ENCODE peak calls at places on chromosomes 12 and 14, in seven cellular contexts. L is CD4-positive, CD25-positive, alpha-beta regulatory T cell; Y is IMR-90; E is CD4-positive, alpha-beta memory T cell; X is left lung; S is lower lobe of right lung; U is osteoblast. F is an unnamed sample. For H3K9me3, the result is how much of the 10 kb centered on the place peaks cover.

GRCh38 chr14:77554207-77554606 is 55.6 kb upstream of the ISM2 start:
- DNase-seq in L (no peak), Y (no peak), E (no peak), X (no peak), S (no peak), U (no peak), F (no peak)

GRCh38 chr12:43836455-43836989 is 641 bp downstream of the TMEM117 start:
- DNase-seq in L (no peak), Y (peak), E (peak), X (no peak), S (no peak), U (peak), F (peak)

GRCh38 chr12:26746315-26746714 is 86.7 kb downstream of the ITPR2 start:
- DNase-seq in L (no peak), Y (peak), E (no peak), X (no peak), S (no peak), U (peak), F (no peak)

GRCh38 chr14:101781240-101782061 is 19.9 kb downstream of the PPP2R5C start:
- DNase-seq in L (no peak), Y (no peak), E (peak), X (peak), S (no peak), U (no peak), F (no peak)

GRCh38 chr14:52338282-52338681 is 24.2 kb downstream of the PTGER2 start:
- DNase-seq in L (no peak), Y (peak), E (no peak), X (no peak), S (no peak), U (peak), F (no peak)

GRCh38 chr12:106329231-106329985 is 26.9 kb downstream of the TCP11L2 start:
- DNase-seq in L (no peak), Y (no peak), E (no peak), X (no peak), S (no peak), U (no peak), F (no peak)

GRCh38 chr12:13504074-13504473 is 307.5 kb downstream of the EMP1 start:
- DNase-seq in L (no peak), Y (no peak), E (no peak), X (no peak), S (no peak), U (no peak), F (no peak)

GRCh38 chr14:88079624-88080023 is 74.7 kb downstream of the GPR65 start:
- DNase-seq in L (no peak), Y (no peak), E (no peak), X (no peak), S (no peak), U (no peak), F (no peak)

GRCh38 chr12:42565001-42565400 is 24.5 kb downstream of the PRICKLE1 start:
- DNase-seq in L (no peak), Y (no peak), E (no peak), X (no peak), S (no peak), U (no peak), F (no peak)

GRCh38 chr14:76376001-76376404 is at the start of gene ESRRB:
- DNase-seq in L (no peak), Y (peak), E (no peak), X (no peak), S (no peak), U (no peak), F (no peak)

GRCh38 chr12:15978431-15978950 is 67.4 kb downstream of the DERA start:
- DNase-seq in L (no peak), Y (peak), E (no peak), X (no peak), S (no peak), U (no peak), F (no peak)

GRCh38 chr14:37253905-37254304 is 56.2 kb downstream of the MIPOL1 start:
- DNase-seq in L (no peak), Y (peak), E (no peak), X (no peak), S (no peak), U (no peak), F (no peak)

GRCh38 chr12:67193705-67194104 is 75.5 kb upstream of the CAND1 start:
- DNase-seq in L (no peak), Y (peak), E (peak), X (no peak), S (no peak), U (no peak), F (no peak)

GRCh38 chr14:85024931-85025330 is 505.0 kb upstream of the FLRT2 start:
- DNase-seq in L (no peak), Y (no peak), E (no peak), X (no peak), S (no peak), U (no peak), F (no peak)
- H3K9me3 ChIP-seq in L (under half), Y (under half), E (under half), X (under half), S (under half), U (under half), F (under half)

DNA sequence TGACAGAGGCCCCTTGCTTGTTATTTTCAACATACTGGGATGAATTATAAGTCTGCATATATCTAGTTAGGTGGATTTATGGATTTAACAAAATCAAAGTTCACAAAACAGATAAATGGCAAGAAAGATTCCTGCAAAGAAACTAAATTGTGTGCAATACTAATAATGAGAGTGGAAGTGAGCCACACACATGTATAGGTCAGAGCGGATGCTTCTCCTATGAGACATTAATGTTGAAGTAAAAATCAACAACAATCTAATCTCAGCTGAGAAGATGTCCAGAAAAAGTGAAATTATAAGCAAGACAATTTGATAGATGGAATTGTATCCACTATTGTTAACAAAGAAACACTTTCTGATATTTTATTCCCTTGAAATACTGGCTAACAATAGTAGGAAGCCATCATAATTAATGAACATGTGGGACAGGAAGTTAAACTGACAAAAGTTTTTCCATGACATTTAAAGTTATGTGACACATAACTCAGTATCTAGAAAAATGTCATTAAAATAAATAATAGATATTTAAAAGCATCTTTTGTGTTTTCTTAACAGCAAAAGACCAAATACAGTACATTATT is 39.7 kb downstream of the RAD51B start:
- DNase-seq in L (no peak), Y (peak), E (no peak), X (no peak), S (no peak), U (no peak), F (no peak)
- H3K9me3 ChIP-seq in L (under half), Y (under half), E (under half), X (under half), S (under half), U (under half), F (under half)

GRCh38 chr12:48602192-48602989 is 32.5 kb upstream of the LALBA start:
- DNase-seq in L (no peak), Y (no peak), E (no peak), X (no peak), S (no peak), U (no peak), F (no peak)
- H3K9me3 ChIP-seq in L (under half), Y (under half), E (under half), X (under half), S (under half), U (under half), F (under half)

DNA sequence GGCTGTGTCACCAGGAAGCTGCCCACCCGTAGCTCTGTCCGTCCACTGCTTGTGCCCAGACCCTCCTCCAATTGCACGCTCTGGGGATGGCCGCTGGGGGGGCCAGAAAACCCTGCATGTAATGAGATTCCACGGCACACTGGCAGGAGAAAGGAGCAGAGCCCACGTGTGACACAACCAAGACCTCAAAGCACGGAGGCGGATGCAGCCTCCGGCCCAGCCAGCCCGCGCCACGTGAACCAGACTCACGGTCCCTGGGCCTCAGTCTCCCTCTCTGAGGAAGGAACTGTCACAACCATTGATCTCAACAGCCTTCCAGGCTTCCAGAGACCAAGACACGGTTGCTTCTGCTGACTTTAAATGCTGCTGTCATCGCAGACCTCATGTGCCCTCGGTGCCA is 14.4 kb downstream of the ANHX start:
- DNase-seq in L (no peak), Y (no peak), E (no peak), X (no peak), S (no peak), U (no peak), F (no peak)
- H3K9me3 ChIP-seq in L (half or more), Y (half or more), E (under half), X (under half), S (under half), U (under half), F (under half)

GRCh38 chr14:42513837-42514236 is 907.2 kb downstream of the LRFN5 start:
- DNase-seq in L (no peak), Y (no peak), E (no peak), X (no peak), S (no peak), U (no peak), F (no peak)
- H3K9me3 ChIP-seq in L (under half), Y (under half), E (under half), X (under half), S (under half), U (under half), F (under half)

GRCh38 chr14:65627315-65627714 is 214.8 kb downstream of the FUT8 start:
- DNase-seq in L (no peak), Y (no peak), E (no peak), X (no peak), S (peak), U (no peak), F (no peak)

GRCh38 chr14:65632487-65632886 is 220.0 kb downstream of the FUT8 start:
- DNase-seq in L (no peak), Y (no peak), E (no peak), X (no peak), S (no peak), U (no peak), F (no peak)

GRCh38 chr14:65628664-65629063 is 216.1 kb downstream of the FUT8 start:
- DNase-seq in L (no peak), Y (no peak), E (no peak), X (no peak), S (no peak), U (no peak), F (no peak)

DNA sequence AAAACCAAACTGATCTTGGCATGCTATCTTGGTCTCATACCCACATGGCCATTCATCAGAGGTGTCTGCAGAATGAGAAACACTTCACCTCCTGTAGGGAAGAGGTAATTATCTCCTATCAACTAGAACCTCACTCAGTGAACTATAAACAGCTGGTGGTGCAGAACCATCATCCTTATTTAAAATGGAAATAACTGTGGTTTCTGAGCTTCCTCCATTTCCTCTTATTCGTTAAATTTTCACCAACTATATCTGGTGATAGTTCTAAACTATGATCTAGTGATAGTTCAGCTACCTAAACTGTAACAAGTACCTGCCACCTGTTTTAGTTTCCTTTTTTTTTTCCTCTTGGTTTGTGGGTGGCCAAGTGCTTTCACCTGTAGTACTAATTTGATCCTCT is 218.5 kb downstream of the FUT8 start:
- DNase-seq in L (no peak), Y (no peak), E (no peak), X (no peak), S (no peak), U (no peak), F (no peak)
- H3K9me3 ChIP-seq in L (under half), Y (under half), E (under half), X (under half), S (under half), U (under half), F (under half)

DNA sequence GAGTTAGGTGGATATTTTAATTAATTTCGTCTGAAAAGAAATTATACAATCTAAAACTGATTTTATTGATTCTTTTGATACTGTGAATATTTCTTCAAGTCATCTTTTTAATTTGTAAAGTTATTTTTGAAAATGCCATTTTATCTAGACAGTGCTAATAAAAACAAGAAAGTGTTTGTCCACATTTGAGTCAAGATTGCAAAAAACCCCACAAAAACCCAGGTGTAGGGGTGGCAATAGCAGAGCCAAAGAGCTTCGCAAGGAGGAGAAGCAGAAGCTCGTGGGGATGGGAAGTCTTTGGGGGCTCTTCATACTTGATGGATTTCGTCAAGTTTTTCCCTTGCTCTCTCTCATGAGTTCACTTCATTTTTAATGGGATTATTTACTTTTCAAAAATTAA is 6.0 kb downstream of the RNASE6 start:
- DNase-seq in L (no peak), Y (no peak), E (no peak), X (no peak), S (no peak), U (no peak), F (no peak)
- H3K9me3 ChIP-seq in L (under half), Y (under half), E (under half), X (under half), S (under half), U (under half), F (under half)

GRCh38 chr12:34387711-34388635 is 365.7 kb downstream of the ALG10 start:
- DNase-seq in L (no peak), Y (no peak), E (no peak), X (peak), S (no peak), U (peak), F (no peak)

GRCh38 chr12:34388636-34389377 is 366.5 kb downstream of the ALG10 start:
- DNase-seq in L (no peak), Y (no peak), E (no peak), X (peak), S (no peak), U (peak), F (peak)

GRCh38 chr12:34386016-34386415 is 363.7 kb downstream of the ALG10 start:
- DNase-seq in L (no peak), Y (no peak), E (no peak), X (peak), S (no peak), U (peak), F (no peak)

GRCh38 chr12:34386621-34387255 is 364.4 kb downstream of the ALG10 start:
- DNase-seq in L (no peak), Y (no peak), E (no peak), X (peak), S (no peak), U (no peak), F (no peak)

GRCh38 chr12:34384693-34385092 is 362.4 kb downstream of the ALG10 start:
- DNase-seq in L (no peak), Y (no peak), E (no peak), X (no peak), S (no peak), U (peak), F (no peak)
- H3K9me3 ChIP-seq in L (half or more), Y (half or more), E (under half), X (under half), S (under half), U (under half), F (under half)

GRCh38 chr14:42855159-42855558 is 1248.5 kb downstream of the LRFN5 start:
- DNase-seq in L (no peak), Y (peak), E (no peak), X (no peak), S (no peak), U (no peak), F (no peak)
- H3K9me3 ChIP-seq in L (under half), Y (under half), E (under half), X (under half), S (under half), U (under half), F (under half)

GRCh38 chr12:7344831-7345230 is 41.0 kb downstream of the ACSM4 start:
- DNase-seq in L (no peak), Y (no peak), E (no peak), X (no peak), S (no peak), U (no peak), F (no peak)

GRCh38 chr12:7339675-7340074 is 35.8 kb downstream of the ACSM4 start:
- DNase-seq in L (no peak), Y (no peak), E (peak), X (no peak), S (no peak), U (no peak), F (no peak)

GRCh38 chr12:7346571-7347225 is 42.8 kb downstream of the ACSM4 start:
- DNase-seq in L (no peak), Y (no peak), E (peak), X (no peak), S (no peak), U (no peak), F (no peak)

GRCh38 chr12:7349418-7349817 is 45.5 kb downstream of the ACSM4 start:
- DNase-seq in L (no peak), Y (no peak), E (no peak), X (no peak), S (no peak), U (no peak), F (no peak)

DNA sequence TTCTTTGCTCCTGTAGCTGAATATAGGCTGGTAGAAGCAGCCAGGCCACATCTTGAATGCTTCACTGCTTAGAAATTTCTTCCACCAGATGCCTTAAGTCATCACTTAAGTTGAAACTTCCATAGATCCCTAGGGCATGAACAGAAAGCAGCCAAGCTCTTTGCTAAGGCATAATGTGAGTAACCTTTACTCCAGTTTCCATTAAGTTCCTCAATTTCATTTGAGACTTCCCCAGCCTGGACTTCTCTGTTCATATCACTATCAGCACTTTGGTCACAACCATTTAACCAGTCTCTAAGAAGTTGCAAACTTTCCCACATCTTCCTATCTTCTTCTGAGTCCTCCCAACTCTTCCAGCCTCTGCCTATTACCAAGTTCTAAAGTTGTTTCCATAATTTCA is 41.4 kb downstream of the ACSM4 start:
- DNase-seq in L (no peak), Y (no peak), E (no peak), X (no peak), S (no peak), U (no peak), F (no peak)
- H3K9me3 ChIP-seq in L (under half), Y (under half), E (under half), X (under half), S (under half), U (under half), F (under half)